ENCODE peak calls at places on chromosomes 13 and 19, in eight cellular contexts. N is M059J, D is ELR, L is EL, C is GM19239, S is left colon, F is NCI-H1048, H is endodermal cell. K is an unnamed sample.

GRCh38 chr13:40220299-40220935 is 446.0 kb downstream of the FOXO1 start:
- DNase-seq in H (peak), N (no peak), S (no peak), C (no peak), L (no peak), D (no peak), F (no peak), K (no peak)

GRCh38 chr19:49427855-49428546 is 2.8 kb downstream of the GFY start:
- DNase-seq in F (no peak), D (peak), C (no peak), H (peak), L (no peak), S (no peak), N (no peak), K (peak)

GRCh38 chr13:113535381-113535781 is 44.9 kb upstream of the DCUN1D2 start:
- DNase-seq in C (no peak), S (peak), D (no peak), H (no peak), L (no peak), N (no peak), F (no peak), K (no peak)

GRCh38 chr13:94479559-94480095 is at the start of gene DCT:
- DNase-seq in N (no peak), F (no peak), L (no peak), S (no peak), D (no peak), H (no peak), C (no peak), K (no peak)

GRCh38 chr19:44689290-44690130 is 9.4 kb upstream of the CEACAM16 start:
- DNase-seq in F (peak), C (peak), N (peak), D (peak), L (peak), H (peak), S (peak), K (peak)

GRCh38 chr19:40445006-40445312 is 824 bp upstream of the SERTAD3 start:
- DNase-seq in H (no peak), L (no peak), N (no peak), C (no peak), S (no peak), D (no peak), F (no peak), K (no peak)

GRCh38 chr13:50493683-50494082 is 349.8 kb downstream of the DLEU7 start:
- DNase-seq in S (no peak), D (no peak), N (no peak), F (no peak), H (no peak), C (no peak), L (no peak), K (no peak)

GRCh38 chr19:44866672-44867071 is 20.6 kb downstream of the NECTIN2 start:
- DNase-seq in C (no peak), L (no peak), H (no peak), N (no peak), D (no peak), S (no peak), F (no peak), K (no peak)

GRCh38 chr19:2636897-2637683 is 65.4 kb downstream of the GNG7 start:
- DNase-seq in S (no peak), D (peak), C (peak), N (peak), H (peak), L (peak), F (no peak), K (peak)

GRCh38 chr13:114142640-114143490 is 10.4 kb upstream of the RASA3 start:
- DNase-seq in N (no peak), L (no peak), F (no peak), D (no peak), H (peak), C (no peak), S (peak), K (no peak)

GRCh38 chr19:2723747-2724146 is 2.6 kb upstream of the DIRAS1 start:
- DNase-seq in H (no peak), S (no peak), N (no peak), D (no peak), L (no peak), C (no peak), F (no peak), K (no peak)

GRCh38 chr19:48806818-48807589 is 3.8 kb downstream of the BCAT2 start:
- DNase-seq in F (no peak), L (no peak), C (no peak), N (no peak), D (no peak), H (peak), S (peak), K (no peak)

GRCh38 chr13:96958286-96958891 is 35.9 kb downstream of the OXGR1 start:
- DNase-seq in F (peak), C (no peak), N (peak), L (peak), D (peak), S (no peak), H (no peak), K (no peak)

GRCh38 chr19:33492090-33492489 is 29.5 kb downstream of the PEPD start:
- DNase-seq in C (no peak), N (no peak), F (no peak), L (no peak), H (no peak), S (no peak), D (no peak), K (no peak)

GRCh38 chr19:15014579-15014978 is 34.7 kb upstream of the CASP14 start:
- DNase-seq in H (peak), S (no peak), F (no peak), N (no peak), C (no peak), L (no peak), D (no peak), K (no peak)

GRCh38 chr13:29935309-29935981 is 85.0 kb upstream of the UBL3 start:
- DNase-seq in L (no peak), H (no peak), S (no peak), D (no peak), N (no peak), F (no peak), C (peak), K (no peak)

GRCh38 chr19:54388001-54388802 is 23.5 kb upstream of the LAIR1 start:
- DNase-seq in D (peak), S (no peak), F (no peak), H (no peak), N (no peak), C (no peak), L (peak), K (peak)

GRCh38 chr13:96678801-96679200 is 315.5 kb downstream of the OXGR1 start:
- DNase-seq in N (no peak), D (no peak), L (no peak), F (no peak), C (no peak), H (no peak), S (no peak), K (no peak)

K was measured in Calu3.